ENCODE peak calls at places on chromosome 4, in ten cellular contexts. One of them, this sample, is unnamed. For H3K9me3, the result is how much of the 10 kb centered on the place peaks cover.

GRCh38 chr4:156968479-156968984 is 3.1 kb downstream of the PDGFC start:
- DNase-seq in sigmoid colon: peak
- DNase-seq in cardiac muscle cell: peak
- DNase-seq in aorta: peak
- DNase-seq in adrenal gland: peak
- DNase-seq in OCI-LY7: peak
- DNase-seq in upper lobe of right lung: no peak
- DNase-seq in K562: peak
- DNase-seq in endodermal cell: peak
- DNase-seq in tibial nerve: peak
- DNase-seq in this sample: peak

GRCh38 chr4:99011910-99012309 is 16.4 kb downstream of the METAP1 start:
- DNase-seq in upper lobe of right lung: no peak
- DNase-seq in K562: no peak
- DNase-seq in OCI-LY7: no peak
- DNase-seq in sigmoid colon: no peak
- DNase-seq in aorta: no peak
- DNase-seq in tibial nerve: no peak
- DNase-seq in cardiac muscle cell: no peak
- DNase-seq in endodermal cell: no peak
- DNase-seq in adrenal gland: no peak
- DNase-seq in this sample: no peak

GRCh38 chr4:128865132-128865531 is 55.6 kb downstream of the JADE1 start:
- DNase-seq in K562: no peak
- DNase-seq in cardiac muscle cell: no peak
- DNase-seq in tibial nerve: no peak
- DNase-seq in endodermal cell: no peak
- DNase-seq in sigmoid colon: no peak
- DNase-seq in upper lobe of right lung: no peak
- DNase-seq in adrenal gland: no peak
- DNase-seq in aorta: no peak
- DNase-seq in OCI-LY7: no peak
- DNase-seq in this sample: no peak

GRCh38 chr4:16833722-16834121 is 64.7 kb downstream of the LDB2 start:
- DNase-seq in endodermal cell: no peak
- DNase-seq in K562: no peak
- DNase-seq in OCI-LY7: no peak
- DNase-seq in cardiac muscle cell: no peak
- DNase-seq in sigmoid colon: no peak
- DNase-seq in upper lobe of right lung: no peak
- DNase-seq in tibial nerve: no peak
- DNase-seq in adrenal gland: no peak
- DNase-seq in aorta: no peak
- DNase-seq in this sample: no peak

GRCh38 chr4:147760176-147760575 is 28.3 kb downstream of the ARHGAP10 start:
- DNase-seq in aorta: no peak
- DNase-seq in endodermal cell: no peak
- DNase-seq in upper lobe of right lung: no peak
- DNase-seq in cardiac muscle cell: no peak
- DNase-seq in adrenal gland: no peak
- DNase-seq in tibial nerve: no peak
- DNase-seq in K562: no peak
- DNase-seq in sigmoid colon: no peak
- DNase-seq in OCI-LY7: no peak
- DNase-seq in this sample: no peak

GRCh38 chr4:149005191-149005590 is 563.0 kb upstream of the NR3C2 start:
- DNase-seq in sigmoid colon: no peak
- DNase-seq in OCI-LY7: no peak
- DNase-seq in endodermal cell: peak
- DNase-seq in cardiac muscle cell: no peak
- DNase-seq in adrenal gland: no peak
- DNase-seq in aorta: no peak
- DNase-seq in upper lobe of right lung: no peak
- DNase-seq in tibial nerve: no peak
- DNase-seq in K562: no peak
- DNase-seq in this sample: no peak

GRCh38 chr4:72319596-72319995 is 249.4 kb downstream of the ADAMTS3 start:
- DNase-seq in K562: no peak
- DNase-seq in sigmoid colon: no peak
- DNase-seq in endodermal cell: no peak
- DNase-seq in upper lobe of right lung: no peak
- DNase-seq in aorta: no peak
- DNase-seq in tibial nerve: no peak
- DNase-seq in OCI-LY7: no peak
- DNase-seq in adrenal gland: no peak
- DNase-seq in cardiac muscle cell: no peak
- DNase-seq in this sample: no peak

GRCh38 chr4:122963222-122963621 is 40.8 kb upstream of the NUDT6 start:
- DNase-seq in K562: no peak
- DNase-seq in OCI-LY7: no peak
- DNase-seq in upper lobe of right lung: no peak
- DNase-seq in cardiac muscle cell: no peak
- DNase-seq in sigmoid colon: no peak
- DNase-seq in tibial nerve: no peak
- DNase-seq in aorta: no peak
- DNase-seq in adrenal gland: no peak
- DNase-seq in endodermal cell: no peak
- DNase-seq in this sample: no peak

GRCh38 chr4:171813195-171813955 is at the start of gene GALNTL6:
- DNase-seq in cardiac muscle cell: peak
- DNase-seq in OCI-LY7: no peak
- DNase-seq in upper lobe of right lung: no peak
- DNase-seq in endodermal cell: no peak
- DNase-seq in K562: no peak
- DNase-seq in tibial nerve: no peak
- DNase-seq in sigmoid colon: peak
- DNase-seq in adrenal gland: no peak
- DNase-seq in aorta: no peak
- DNase-seq in this sample: no peak

GRCh38 chr4:8325284-8325973 is 55.9 kb downstream of the HTRA3 start:
- DNase-seq in endodermal cell: peak
- DNase-seq in upper lobe of right lung: peak
- DNase-seq in aorta: peak
- DNase-seq in cardiac muscle cell: no peak
- DNase-seq in adrenal gland: no peak
- DNase-seq in sigmoid colon: peak
- DNase-seq in OCI-LY7: no peak
- DNase-seq in K562: no peak
- DNase-seq in tibial nerve: no peak
- DNase-seq in this sample: no peak

DNA sequence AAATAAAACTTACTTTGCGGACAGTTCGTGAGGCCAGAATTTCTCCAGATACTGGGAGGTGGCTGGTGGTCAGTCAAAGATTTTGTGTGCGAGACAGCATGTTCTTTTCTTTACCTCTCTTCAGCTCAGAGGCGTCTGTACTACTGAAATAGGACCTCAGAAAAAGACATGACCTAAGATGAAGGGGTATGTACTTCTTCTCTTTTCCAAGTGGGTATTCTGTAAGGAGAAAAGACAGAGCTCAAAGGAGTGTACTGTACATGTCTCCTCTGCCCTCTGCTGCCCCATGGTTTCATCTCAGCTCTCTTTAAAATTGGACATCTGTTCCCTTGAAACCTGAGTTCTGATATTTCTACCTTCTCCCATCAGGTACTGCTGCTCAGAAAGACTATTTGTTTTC is 38.1 kb downstream of the SEPTIN11 start:
- DNase-seq in upper lobe of right lung: no peak
- DNase-seq in cardiac muscle cell: no peak
- DNase-seq in adrenal gland: no peak
- DNase-seq in tibial nerve: no peak
- DNase-seq in K562: no peak
- DNase-seq in endodermal cell: no peak
- DNase-seq in aorta: no peak
- DNase-seq in sigmoid colon: no peak
- DNase-seq in OCI-LY7: no peak
- DNase-seq in this sample: no peak
- H3K4me3 ChIP-seq in upper lobe of right lung: peak
- H3K4me3 ChIP-seq in cardiac muscle cell: no peak
- H3K4me3 ChIP-seq in adrenal gland: no peak
- H3K4me3 ChIP-seq in tibial nerve: no peak
- H3K4me3 ChIP-seq in K562: no peak
- H3K4me3 ChIP-seq in endodermal cell: no peak
- H3K4me3 ChIP-seq in aorta: no peak
- H3K4me3 ChIP-seq in sigmoid colon: no peak
- H3K4me3 ChIP-seq in OCI-LY7: no peak
- H3K4me3 ChIP-seq in this sample: no peak

GRCh38 chr4:185637162-185637875 is 102.0 kb upstream of the PDLIM3 start:
- DNase-seq in K562: no peak
- DNase-seq in upper lobe of right lung: no peak
- DNase-seq in adrenal gland: no peak
- DNase-seq in OCI-LY7: no peak
- DNase-seq in cardiac muscle cell: no peak
- DNase-seq in endodermal cell: no peak
- DNase-seq in aorta: no peak
- DNase-seq in sigmoid colon: no peak
- DNase-seq in tibial nerve: no peak
- DNase-seq in this sample: no peak
- H3K27ac ChIP-seq in K562: no peak
- H3K27ac ChIP-seq in upper lobe of right lung: no peak
- H3K27ac ChIP-seq in adrenal gland: no peak
- H3K27ac ChIP-seq in OCI-LY7: no peak
- H3K27ac ChIP-seq in cardiac muscle cell: no peak
- H3K27ac ChIP-seq in endodermal cell: no peak
- H3K27ac ChIP-seq in aorta: no peak
- H3K27ac ChIP-seq in sigmoid colon: peak
- H3K27ac ChIP-seq in tibial nerve: no peak
- H3K27ac ChIP-seq in this sample: no peak

DNA sequence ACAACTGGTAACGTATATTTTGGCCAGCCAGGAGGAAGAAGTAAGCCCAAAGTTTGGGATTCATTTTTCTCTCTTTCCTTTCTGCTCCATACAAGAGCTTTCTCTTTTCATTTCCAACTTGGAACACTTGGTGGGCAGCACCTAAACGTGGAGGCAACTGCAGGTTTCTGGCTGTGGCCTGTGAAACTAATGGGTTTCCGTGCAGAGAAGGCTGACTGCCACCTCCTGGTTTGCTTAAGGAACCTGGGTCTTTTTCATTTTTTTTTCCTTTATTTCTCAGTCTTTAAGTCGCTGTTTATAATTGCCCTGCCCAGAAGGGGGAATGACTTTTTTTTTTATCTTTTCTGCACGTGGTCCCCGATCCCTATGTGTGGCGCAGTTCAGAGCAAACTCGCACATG is 15.4 kb downstream of the ZNF718 start:
- DNase-seq in tibial nerve: no peak
- DNase-seq in sigmoid colon: no peak
- DNase-seq in K562: no peak
- DNase-seq in cardiac muscle cell: no peak
- DNase-seq in endodermal cell: no peak
- DNase-seq in OCI-LY7: no peak
- DNase-seq in adrenal gland: no peak
- DNase-seq in upper lobe of right lung: no peak
- DNase-seq in aorta: no peak
- DNase-seq in this sample: no peak
- H3K9me3 ChIP-seq in tibial nerve: under half
- H3K9me3 ChIP-seq in sigmoid colon: under half
- H3K9me3 ChIP-seq in K562: under half
- H3K9me3 ChIP-seq in cardiac muscle cell: under half
- H3K9me3 ChIP-seq in endodermal cell: half or more
- H3K9me3 ChIP-seq in OCI-LY7: half or more
- H3K9me3 ChIP-seq in adrenal gland: under half
- H3K9me3 ChIP-seq in upper lobe of right lung: half or more
- H3K9me3 ChIP-seq in aorta: under half
- H3K9me3 ChIP-seq in this sample: under half

DNA sequence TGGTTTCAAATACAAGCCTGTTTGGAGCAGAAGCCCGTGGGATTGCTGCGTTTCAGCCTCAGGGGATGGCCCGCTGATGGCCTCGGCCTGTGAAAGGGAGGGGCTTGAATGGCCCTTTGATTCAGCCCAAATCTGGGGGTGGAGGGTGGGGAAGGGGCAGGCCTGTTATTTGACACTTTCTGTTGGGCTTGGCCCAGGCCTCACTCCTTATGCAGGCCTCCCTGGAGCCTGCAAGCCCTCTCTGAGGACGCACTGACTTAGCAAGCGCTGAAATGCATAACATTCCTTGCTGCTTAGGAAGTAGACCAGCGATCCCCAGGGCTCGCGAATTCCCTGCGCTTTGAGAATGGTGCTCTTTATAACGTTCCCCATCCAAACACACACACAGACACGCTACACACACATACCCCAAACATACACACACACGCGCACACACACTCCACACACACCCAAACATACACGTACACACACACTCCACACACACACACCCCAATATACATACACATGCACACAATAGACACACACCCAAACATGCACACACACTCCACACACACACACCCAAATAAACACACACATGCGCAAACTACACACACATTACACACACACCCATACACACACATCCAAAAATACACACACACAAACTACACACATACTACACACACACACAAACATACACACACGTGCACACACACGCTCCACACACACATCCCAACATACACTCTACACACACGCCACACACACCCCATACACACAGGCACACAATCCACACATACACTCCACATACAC is 29.6 kb downstream of the TLR10 start:
- DNase-seq in K562: peak
- DNase-seq in tibial nerve: peak
- DNase-seq in aorta: peak
- DNase-seq in sigmoid colon: peak
- DNase-seq in cardiac muscle cell: peak
- DNase-seq in adrenal gland: peak
- DNase-seq in upper lobe of right lung: peak
- DNase-seq in endodermal cell: peak
- DNase-seq in OCI-LY7: no peak
- DNase-seq in this sample: peak
- H3K4me3 ChIP-seq in K562: no peak
- H3K4me3 ChIP-seq in tibial nerve: peak
- H3K4me3 ChIP-seq in aorta: no peak
- H3K4me3 ChIP-seq in sigmoid colon: no peak
- H3K4me3 ChIP-seq in cardiac muscle cell: no peak
- H3K4me3 ChIP-seq in adrenal gland: no peak
- H3K4me3 ChIP-seq in upper lobe of right lung: no peak
- H3K4me3 ChIP-seq in endodermal cell: no peak
- H3K4me3 ChIP-seq in OCI-LY7: no peak
- H3K4me3 ChIP-seq in this sample: no peak

This sample was measured in thyroid gland.